ENCODE peak calls at places on chromosomes 3 and 15, in four cellular contexts. N is GM06990, O is GM13977, R is glutamatergic neuron. B is an unnamed sample.

GRCh38 chr15:80456517-80457497 is 52.6 kb downstream of the ARNT2 start:
- DNase-seq in O (peak; percentile 20), N (no peak), R (no peak), B (no peak)

GRCh38 chr3:140363801-140364200 is 314.1 kb upstream of the TRIM42 start:
- DNase-seq in O (no peak), R (no peak), N (no peak), B (no peak)

GRCh38 chr15:33169625-33170024 is 24.9 kb downstream of the FMN1 start:
- DNase-seq in R (no peak), N (no peak), O (no peak), B (no peak)

GRCh38 chr3:127915115-127915936 is at the start of gene KBTBD12:
- DNase-seq in O (peak; percentile 22), R (peak; percentile 60), N (no peak), B (peak; percentile 31)

GRCh38 chr15:100930306-100930848 is 11.2 kb downstream of the LRRK1 start:
- DNase-seq in R (no peak), O (no peak), N (no peak), B (no peak)

GRCh38 chr15:67120839-67121540 is 55.6 kb downstream of the SMAD3 start:
- DNase-seq in O (peak; percentile 71), N (peak; percentile 83), R (no peak), B (no peak)

GRCh38 chr3:32469151-32469874 is 33.3 kb downstream of the CMTM6 start:
- DNase-seq in O (peak; percentile 45), N (peak; percentile 50), R (no peak), B (no peak)

GRCh38 chr3:131083190-131083863 is 56.6 kb downstream of the NEK11 start:
- DNase-seq in O (no peak), R (peak; percentile 93), N (peak; percentile 3), B (peak; percentile 53)

GRCh38 chr3:160691151-160691550 is 14.2 kb downstream of the ARL14 start:
- DNase-seq in N (no peak), O (no peak), R (no peak), B (no peak)

GRCh38 chr3:64349531-64349930 is 124.3 kb upstream of the PRICKLE2 start:
- DNase-seq in R (no peak), O (no peak), N (no peak), B (no peak)

GRCh38 chr3:110736332-110736731 is 335.3 kb upstream of the NECTIN3 start:
- DNase-seq in O (no peak), N (no peak), R (no peak), B (no peak)

GRCh38 chr3:155744091-155744625 is 713 bp downstream of the PLCH1 start:
- DNase-seq in R (peak; percentile 89), N (peak; percentile 34), O (peak; percentile 66), B (peak; percentile 94)

GRCh38 chr3:151434151-151434890 is 26.5 kb downstream of the IGSF10 start:
- DNase-seq in O (no peak), N (no peak), R (no peak), B (no peak)

GRCh38 chr3:9930804-9931418 is 2.7 kb upstream of the CRELD1 start:
- DNase-seq in R (no peak), O (no peak), N (no peak), B (no peak)

GRCh38 chr3:183315739-183316138 is 62.7 kb downstream of the B3GNT5 start:
- DNase-seq in N (no peak), R (no peak), O (no peak), B (no peak)

GRCh38 chr15:35622641-35623340 is 76.8 kb upstream of the DPH6 start:
- DNase-seq in O (no peak), N (no peak), R (no peak), B (no peak)

GRCh38 chr3:4795905-4796304 is 183.3 kb upstream of the BHLHE40 start:
- DNase-seq in N (no peak), O (no peak), R (no peak), B (no peak)

GRCh38 chr15:59292393-59292792 is 80.3 kb downstream of the MYO1E start:
- DNase-seq in N (no peak), O (no peak), R (no peak), B (no peak)

DNA sequence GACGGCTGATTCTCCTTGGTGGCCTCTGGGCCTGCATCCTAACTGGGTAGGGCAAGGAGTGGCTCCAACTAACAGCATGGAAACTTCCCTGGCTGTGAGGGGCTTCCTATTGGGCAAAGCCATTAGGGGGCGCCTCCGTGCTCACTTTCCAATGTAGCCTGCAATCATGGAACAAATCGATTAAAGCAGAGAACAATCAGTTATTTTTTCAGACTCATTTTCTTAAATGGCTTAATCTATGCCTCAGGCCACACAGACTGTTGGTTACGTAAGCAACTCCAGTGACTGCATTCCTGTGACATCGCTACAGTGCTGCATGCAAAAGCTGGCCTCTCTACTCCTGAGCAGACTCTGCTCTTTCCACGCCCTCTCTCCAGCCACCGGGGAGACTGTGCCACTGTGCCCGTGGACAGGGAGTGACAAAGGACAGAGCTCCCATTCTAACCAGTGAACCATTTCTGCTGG is 278.9 kb downstream of the KLF13 start:
- DNase-seq in R (peak; percentile 47), N (no peak), O (no peak), B (peak; percentile 33)
- TF ChIP-seq CTCF in R (peak; percentile 8), N (peak; percentile 17), O (no peak), B (peak; percentile 35)

GRCh38 chr3:58422756-58423324 is 10.8 kb downstream of the PDHB start:
- DNase-seq in N (no peak), O (no peak), R (no peak), B (no peak)
- TF ChIP-seq CTCF in N (no peak), O (no peak), R (no peak), B (no peak)

GRCh38 chr3:49721861-49722781 is 1.6 kb downstream of the GMPPB start:
- DNase-seq in N (peak; percentile 17), R (no peak), O (no peak), B (no peak)

GRCh38 chr3:49722896-49723295 is 855 bp downstream of the GMPPB start:
- DNase-seq in R (no peak), O (no peak), N (no peak), B (no peak)

GRCh38 chr3:49724586-49724985 is 835 bp upstream of the GMPPB start:
- DNase-seq in O (peak; percentile 61), N (no peak), R (no peak), B (no peak)

GRCh38 chr3:49723301-49723630 is 485 bp downstream of the GMPPB start:
- DNase-seq in R (peak; percentile 59), O (peak; percentile 73), N (no peak), B (peak; percentile 48)

GRCh38 chr3:49723631-49724551 is at the start of gene GMPPB:
- DNase-seq in O (peak; percentile 98), R (peak; percentile 97), N (peak; percentile 98), B (peak; percentile 94)
- TF ChIP-seq CTCF in O (no peak), R (no peak), N (no peak), B (no peak)

GRCh38 chr15:91271565-91272153 is 171.6 kb downstream of the SV2B start:
- DNase-seq in O (peak; percentile 57), R (peak; percentile 61), N (no peak), B (peak; percentile 70)

GRCh38 chr15:91265431-91265940 is 165.4 kb downstream of the SV2B start:
- DNase-seq in R (no peak), N (no peak), O (no peak), B (no peak)

GRCh38 chr15:91270747-91271146 is 170.7 kb downstream of the SV2B start:
- DNase-seq in N (no peak), R (no peak), O (no peak), B (no peak)

GRCh38 chr15:91264651-91265351 is 164.7 kb downstream of the SV2B start:
- DNase-seq in N (no peak), R (no peak), O (no peak), B (no peak)

DNA sequence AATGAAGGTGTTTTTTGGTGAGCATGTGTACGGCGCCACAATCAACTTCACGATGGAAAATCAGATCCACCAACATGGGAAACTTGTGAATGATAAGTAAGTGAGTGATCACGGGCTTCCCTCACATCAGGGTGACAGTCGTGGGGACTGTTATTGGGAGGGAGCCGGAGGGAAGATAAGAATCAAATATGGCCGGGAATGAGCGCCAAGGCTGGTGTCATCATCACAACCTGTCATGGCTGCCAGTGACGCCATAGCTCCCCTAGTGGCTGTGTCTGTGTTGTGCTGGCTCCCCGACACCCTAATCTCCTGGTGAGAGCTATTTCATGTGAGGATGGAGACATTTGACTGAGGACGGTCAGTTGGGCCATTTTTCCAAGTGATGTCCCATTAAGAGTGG is 168.5 kb downstream of the SV2B start:
- DNase-seq in O (no peak), R (peak; percentile 38), N (no peak), B (no peak)
- TF ChIP-seq CTCF in O (peak; percentile 43), R (peak; percentile 56), N (peak; percentile 37), B (peak; percentile 19)

GRCh38 chr3:11820540-11821041 is 26.1 kb downstream of the TAMM41 start:
- DNase-seq in R (no peak), N (no peak), O (peak; percentile 42), B (peak; percentile 9)
- TF ChIP-seq CTCF in R (no peak), N (peak; percentile 33), O (peak; percentile 20), B (no peak)

GRCh38 chr15:88246666-88247446 is 9.7 kb downstream of the NTRK3 start:
- DNase-seq in N (peak; percentile 51), O (peak; percentile 83), R (peak; percentile 87), B (peak; percentile 87)
- TF ChIP-seq CTCF in N (peak; percentile 94), O (peak; percentile 97), R (peak; percentile 99), B (peak; percentile 93)

GRCh38 chr15:76058714-76059319 is 968 bp upstream of the TMEM266 start:
- DNase-seq in N (peak; percentile 38), O (peak; percentile 57), R (peak; percentile 30), B (peak; percentile 21)
- TF ChIP-seq CTCF in N (peak; percentile 49), O (peak; percentile 25), R (no peak), B (no peak)

GRCh38 chr3:173618148-173618547 is 220.6 kb downstream of the NLGN1 start:
- DNase-seq in R (no peak), O (no peak), N (no peak), B (no peak)
- TF ChIP-seq CTCF in R (no peak), O (no peak), N (no peak), B (no peak)

GRCh38 chr3:16200411-16200810 is 25.9 kb downstream of the GALNT15 start:
- DNase-seq in N (no peak), O (no peak), R (no peak), B (no peak)
- TF ChIP-seq CTCF in N (no peak), O (no peak), R (no peak), B (no peak)